ENCODE peak calls at places on chromosomes 5 and 9, in five cellular contexts. T, J, Q, U and Y are unnamed samples.

GRCh38 chr5:172548311-172548731 is 92.7 kb upstream of the NEURL1B start:
- DNase-seq in J (no peak), U (no peak), Q (no peak), T (no peak), Y (no peak)

GRCh38 chr9:131091352-131091992 is 4.9 kb upstream of the AIF1L start:
- DNase-seq in J (no peak), Q (no peak), U (no peak), T (no peak), Y (no peak)

GRCh38 chr5:59873113-59873512 is 20.4 kb downstream of the PDE4D start:
- DNase-seq in U (peak; percentile 28), Q (no peak), J (no peak), T (peak; percentile 20), Y (peak; percentile 75)

GRCh38 chr5:11476866-11477265 is 427.4 kb downstream of the CTNND2 start:
- DNase-seq in J (no peak), U (no peak), Q (no peak), T (no peak), Y (no peak)

GRCh38 chr5:142689081-142689480 is 3.2 kb upstream of the FGF1 start:
- DNase-seq in Q (no peak), J (no peak), U (no peak), T (no peak), Y (no peak)

GRCh38 chr9:76161103-76161502 is 233.1 kb downstream of the RFK start:
- DNase-seq in Q (no peak), U (no peak), J (no peak), T (no peak), Y (no peak)

GRCh38 chr5:172782169-172783039 is 11.4 kb upstream of the DUSP1 start:
- DNase-seq in U (peak; percentile 93), Q (no peak), T (no peak), J (peak; percentile 4), Y (no peak)

GRCh38 chr9:21933865-21934264 is 60.3 kb downstream of the CDKN2A start:
- DNase-seq in Q (no peak), T (no peak), U (no peak), J (no peak), Y (peak; percentile 16)

GRCh38 chr5:167511276-167511675 is 780.2 kb upstream of the WWC1 start:
- DNase-seq in T (no peak), U (no peak), J (no peak), Q (no peak), Y (no peak)

GRCh38 chr5:91382530-91383026 is 539 bp downstream of the ARRDC3 start:
- DNase-seq in U (peak; percentile 51), Q (no peak), J (no peak), T (no peak), Y (no peak)

GRCh38 chr5:179275941-179276837 is 69.1 kb downstream of the ADAMTS2 start:
- DNase-seq in U (no peak), J (peak; percentile 89), T (peak; percentile 77), Q (peak; percentile 87), Y (peak; percentile 88)

GRCh38 chr9:38118862-38119435 is 49.9 kb upstream of the SHB start:
- DNase-seq in U (no peak), Q (no peak), T (no peak), J (no peak), Y (no peak)

GRCh38 chr5:180495292-180495691 is 1.1 kb downstream of the CNOT6 start:
- DNase-seq in U (no peak), Q (no peak), T (no peak), J (no peak), Y (no peak)

GRCh38 chr5:11047051-11047450 is 286.0 kb upstream of the DAP start:
- DNase-seq in U (no peak), Q (peak; percentile 32), J (no peak), T (no peak), Y (no peak)

GRCh38 chr5:31232273-31232888 is 38.9 kb downstream of the CDH6 start:
- DNase-seq in T (peak; percentile 50), J (no peak), U (peak; percentile 56), Q (peak; percentile 31), Y (peak; percentile 5)

GRCh38 chr9:98315067-98315453 is 59.6 kb upstream of the TBC1D2 start:
- DNase-seq in J (no peak), Q (no peak), T (no peak), U (no peak), Y (no peak)

GRCh38 chr5:40991168-40991980 is 79.8 kb downstream of the MROH2B start:
- DNase-seq in T (peak; percentile 67), U (peak; percentile 29), J (peak; percentile 65), Q (peak; percentile 53), Y (no peak)

GRCh38 chr9:7451062-7451461 is 348.5 kb downstream of the DMAC1 start:
- DNase-seq in J (no peak), U (no peak), T (no peak), Q (no peak), Y (no peak)

GRCh38 chr5:57035955-57036354 is 84.0 kb upstream of the MIER3 start:
- DNase-seq in Q (no peak), J (no peak), U (no peak), T (no peak), Y (no peak)

GRCh38 chr9:77707696-77708095 is 59.6 kb upstream of the GNA14 start:
- DNase-seq in J (peak; percentile 56), T (peak; percentile 98), Q (peak; percentile 73), U (peak; percentile 82), Y (peak; percentile 93)

GRCh38 chr5:57724836-57725235 is 242.2 kb upstream of the ACTBL2 start:
- DNase-seq in Q (no peak), J (no peak), T (no peak), U (no peak), Y (peak; percentile 47)

GRCh38 chr5:34598177-34598794 is 57.8 kb upstream of the RAI14 start:
- DNase-seq in T (peak; percentile 86), Q (peak; percentile 37), U (peak; percentile 85), J (no peak), Y (peak; percentile 77)

GRCh38 chr9:128006360-128007024 is 25.7 kb upstream of the EEIG1 start:
- DNase-seq in J (no peak), U (peak; percentile 65), Q (no peak), T (no peak), Y (no peak)

GRCh38 chr9:77305622-77306365 is 128.5 kb downstream of the VPS13A start:
- DNase-seq in U (no peak), T (no peak), Q (no peak), J (no peak), Y (peak; percentile 42)

GRCh38 chr9:130110166-130110565 is 56.5 kb downstream of the GPR107 start:
- DNase-seq in Q (no peak), J (no peak), U (no peak), T (no peak), Y (no peak)

GRCh38 chr5:39713224-39713911 is 288.6 kb upstream of the DAB2 start:
- DNase-seq in U (peak; percentile 78), Q (no peak), J (no peak), T (no peak), Y (no peak)

GRCh38 chr5:137440800-137441199 is 58.3 kb downstream of the SPOCK1 start:
- DNase-seq in T (no peak), U (no peak), J (no peak), Q (no peak), Y (no peak)

GRCh38 chr5:6812800-6813731 is 99.8 kb downstream of the TENT4A start:
- DNase-seq in U (no peak), J (peak; percentile 59), Q (no peak), T (no peak), Y (no peak)

DNA sequence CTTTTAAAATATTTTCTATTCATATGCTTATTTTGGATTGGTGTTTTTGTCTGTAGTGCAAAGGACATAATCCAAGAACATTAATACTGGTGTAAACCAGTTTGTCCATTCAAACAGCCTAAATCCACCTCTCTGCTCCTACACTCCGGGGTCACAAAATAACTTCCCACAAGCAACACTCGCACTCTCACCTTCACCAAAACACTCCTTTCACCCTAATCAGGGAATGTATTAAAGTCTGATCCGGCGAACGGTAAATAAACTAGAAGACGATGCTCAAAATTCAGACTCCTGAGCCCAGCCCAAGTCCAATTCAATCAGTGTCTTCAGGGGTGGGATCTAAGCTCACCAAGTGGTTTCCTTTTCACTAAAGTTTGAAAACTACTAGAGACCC is 645 bp downstream of the AP3B1 start:
- DNase-seq in T (no peak), Q (no peak), U (no peak), J (no peak), Y (no peak)
- H3K4me3 ChIP-seq in T (peak overlapping the region; percentile 99), Q (peak overlapping the region; percentile 81), U (peak overlapping the region; percentile 91), J (peak overlapping the region; percentile 63), Y (peak overlapping the region; percentile 98)

DNA sequence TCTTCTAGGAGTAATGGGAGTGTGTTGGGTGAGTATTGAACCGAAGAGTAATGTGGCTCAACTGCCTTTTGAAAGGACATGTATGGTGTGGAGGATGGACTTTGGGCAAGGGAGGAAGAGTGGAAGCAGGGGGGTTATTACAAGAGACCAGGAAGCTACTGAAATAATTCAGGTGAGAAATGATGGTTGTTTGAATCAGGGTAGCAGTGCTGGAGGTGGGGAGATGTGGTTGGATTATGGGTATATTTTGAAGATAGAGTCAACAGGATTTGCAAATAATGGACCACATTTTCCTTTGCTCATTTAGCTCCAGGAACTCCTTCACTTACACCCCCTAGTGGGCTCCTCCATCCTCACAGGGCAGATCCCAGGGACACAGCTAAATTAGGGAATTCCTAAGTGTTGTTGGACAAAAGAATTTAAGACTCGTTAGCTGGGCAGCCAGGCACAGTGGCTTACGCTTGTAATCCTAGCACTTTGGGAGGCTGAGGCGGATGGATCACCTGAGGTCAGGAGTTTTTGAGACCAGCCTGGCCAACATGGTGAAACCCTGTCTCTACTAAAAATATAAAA is 1.2 kb upstream of the SLC4A9 start:
- DNase-seq in Q (no peak), J (no peak), U (peak; percentile 51), T (no peak), Y (no peak)
- TF ChIP-seq CTCF in Q (no peak), J (no peak), U (peak; percentile 13), T (peak; percentile 64), Y (peak; percentile 65)

GRCh38 chr5:132010645-132011560 is 555 bp downstream of the ACSL6 start:
- DNase-seq in Q (no peak), T (no peak), J (no peak), U (no peak), Y (no peak)

GRCh38 chr5:132012385-132013005 is 1.0 kb upstream of the ACSL6 start:
- DNase-seq in J (peak; percentile 61), U (no peak), T (peak; percentile 69), Q (peak; percentile 53), Y (no peak)

GRCh38 chr5:132009706-132010405 is 1.6 kb downstream of the ACSL6 start:
- DNase-seq in T (no peak), Q (no peak), J (no peak), U (no peak), Y (no peak)

GRCh38 chr5:132013006-132013689 is 1.7 kb upstream of the ACSL6 start:
- DNase-seq in T (no peak), Q (no peak), J (no peak), U (no peak), Y (no peak)

GRCh38 chr5:132011561-132012384 is at the start of gene ACSL6:
- DNase-seq in T (no peak), Q (no peak), U (no peak), J (peak; percentile 21), Y (no peak)
- H3K4me3 ChIP-seq in T (peak within 1 kb of the TSS; percentile 47), Q (peak within 1 kb of the TSS; percentile 65), U (peak within 1 kb of the TSS; percentile 70), J (peak within 1 kb of the TSS; percentile 31), Y (peak within 1 kb of the TSS; percentile 46)

GRCh38 chr9:107467416-107467815 is 22.2 kb downstream of the KLF4 start:
- DNase-seq in Q (no peak), T (no peak), U (no peak), J (no peak), Y (no peak)

GRCh38 chr9:107460153-107461023 is 29.2 kb downstream of the KLF4 start:
- DNase-seq in T (no peak), Q (no peak), J (no peak), U (no peak), Y (no peak)

GRCh38 chr9:107462691-107463090 is 26.9 kb downstream of the KLF4 start:
- DNase-seq in U (no peak), T (no peak), Q (no peak), J (no peak), Y (no peak)

GRCh38 chr9:107471562-107471961 is 18.0 kb downstream of the KLF4 start:
- DNase-seq in U (no peak), J (no peak), T (no peak), Q (no peak), Y (no peak)

GRCh38 chr9:107465467-107466451 is 23.8 kb downstream of the KLF4 start:
- DNase-seq in Q (peak; percentile 74), J (peak; percentile 80), T (no peak), U (peak; percentile 50), Y (no peak)
- TF ChIP-seq CTCF in Q (peak; percentile 94), J (peak; percentile 85), T (peak; percentile 72), U (peak; percentile 92), Y (peak; percentile 77)